ENCODE peak calls at places on chromosomes 11 and 22, in seven cellular contexts. E is spleen, X is A549, J is heart left ventricle, V is H1, C is HCT116, I is breast epithelium. R is an unnamed sample.

GRCh38 chr11:44221992-44222391 is 87.9 kb downstream of the ALX4 start:
- DNase-seq in E (no peak), X (no peak), J (no peak), V (no peak), C (no peak), I (no peak), R (no peak)

GRCh38 chr11:32213223-32213622 is 122.3 kb downstream of the RCN1 start:
- DNase-seq in E (no peak), X (no peak), J (no peak), V (no peak), C (no peak), I (no peak), R (no peak)

GRCh38 chr11:102599642-102600261 is 25.4 kb downstream of the MMP20 start:
- DNase-seq in E (no peak), X (peak; percentile 62), J (no peak), V (no peak), C (peak; percentile 97), I (no peak), R (no peak)

GRCh38 chr11:113874920-113875413 is 405 bp downstream of the USP28 start:
- DNase-seq in E (no peak), X (peak; percentile 31), J (no peak), V (no peak), C (no peak), I (no peak), R (no peak)

GRCh38 chr11:6635082-6635932 is 16.1 kb upstream of the TPP1 start:
- DNase-seq in E (peak; percentile 82), X (no peak), J (peak; percentile 84), V (no peak), C (no peak), I (no peak), R (no peak)

GRCh38 chr11:82857145-82857544 is 43.1 kb downstream of the PRCP start:
- DNase-seq in E (no peak), X (no peak), J (no peak), V (no peak), C (no peak), I (no peak), R (no peak)

GRCh38 chr22:49934891-49935557 is 16.6 kb downstream of the CRELD2 start:
- DNase-seq in E (peak; percentile 98), X (no peak), J (peak; percentile 93), V (no peak), C (no peak), I (peak; percentile 81), R (no peak)

GRCh38 chr22:21603973-21604372 is 25.8 kb downstream of the YDJC start:
- DNase-seq in E (no peak), X (no peak), J (no peak), V (no peak), C (no peak), I (no peak), R (no peak)

GRCh38 chr22:44139773-44140172 is 41.0 kb upstream of the PARVG start:
- DNase-seq in E (no peak), X (no peak), J (no peak), V (no peak), C (no peak), I (no peak), R (no peak)

GRCh38 chr22:24433868-24434471 is 6.6 kb downstream of the ADORA2A start:
- DNase-seq in E (peak; percentile 88), X (no peak), J (no peak), V (no peak), C (no peak), I (no peak), R (no peak)

GRCh38 chr11:44744160-44744559 is 17.4 kb downstream of the TSPAN18 start:
- DNase-seq in E (no peak), X (no peak), J (no peak), V (no peak), C (no peak), I (no peak), R (no peak)

GRCh38 chr11:74954199-74954598 is 5.1 kb downstream of the SPCS2 start:
- DNase-seq in E (no peak), X (no peak), J (no peak), V (no peak), C (no peak), I (no peak), R (no peak)

DNA sequence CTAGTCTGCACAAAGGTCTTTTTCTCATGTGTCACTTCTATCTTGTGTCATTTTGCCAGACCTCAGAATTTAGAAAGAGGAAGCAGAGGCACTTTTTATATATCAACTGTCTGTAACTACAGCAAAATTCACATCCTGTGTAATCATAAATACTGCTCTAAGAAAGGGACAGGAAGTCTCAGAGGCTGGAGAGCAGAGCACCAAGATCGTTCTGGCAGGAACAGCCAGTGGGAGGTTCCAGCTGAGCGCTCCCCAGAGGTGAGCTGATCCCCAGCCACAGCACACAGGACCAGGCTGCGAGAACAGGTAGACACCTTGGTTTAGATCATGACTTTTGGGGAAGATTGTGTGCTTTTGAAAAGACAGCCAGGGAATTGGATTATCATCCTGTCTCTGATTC is at the start of gene MS4A7:
- DNase-seq in E (peak; percentile 88), X (no peak), J (peak; percentile 50), V (no peak), C (no peak), I (no peak), R (no peak)
- TF ChIP-seq POLR2A in E (peak; percentile 53), X (no peak), J (no peak), V (no peak), C (no peak), I (no peak), R (peak; percentile 52)

DNA sequence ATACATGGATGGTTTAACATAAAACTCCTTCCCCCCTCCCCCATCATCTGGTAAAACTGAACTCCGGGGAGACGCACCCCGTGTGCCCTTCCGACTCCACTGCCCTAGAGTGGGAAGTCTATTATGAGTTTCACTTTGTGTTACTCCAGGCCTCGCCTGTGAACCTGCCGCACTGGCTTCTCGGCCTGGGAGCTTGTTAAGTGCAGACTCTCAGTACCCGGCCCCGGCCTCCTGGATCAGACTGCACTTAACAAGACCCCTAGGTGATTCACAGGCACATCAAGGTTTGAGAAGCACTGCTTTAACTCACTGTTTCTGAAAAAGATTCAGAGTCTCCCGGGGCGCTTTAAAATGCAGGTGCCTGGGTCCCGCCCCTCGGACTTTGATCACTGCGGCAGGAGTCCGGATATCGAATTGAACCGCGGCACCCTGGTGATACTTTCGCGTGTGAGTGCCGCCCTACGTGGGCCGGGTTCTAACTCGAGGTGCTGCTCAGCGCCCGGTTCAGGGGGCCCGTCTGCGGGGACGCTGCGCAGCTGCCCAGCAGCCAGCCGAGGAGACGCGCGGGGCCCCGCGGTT is 3.6 kb downstream of the PTGDR2 start:
- DNase-seq in E (no peak), X (no peak), J (no peak), V (no peak), C (no peak), I (no peak), R (no peak)
- TF ChIP-seq POLR2A in E (no peak), X (no peak), J (no peak), V (no peak), C (no peak), I (no peak), R (no peak)

GRCh38 chr11:131108780-131109179 is 192.5 kb upstream of the SNX19 start:
- DNase-seq in E (no peak), X (no peak), J (no peak), V (no peak), C (no peak), I (no peak), R (no peak)
- TF ChIP-seq POLR2A in E (no peak), X (no peak), J (no peak), V (no peak), C (no peak), I (no peak), R (no peak)

GRCh38 chr11:125262825-125263218 is 98.3 kb downstream of the PKNOX2 start:
- DNase-seq in E (no peak), X (no peak), J (peak; percentile 57), V (no peak), C (no peak), I (no peak), R (no peak)
- TF ChIP-seq POLR2A in E (no peak), X (no peak), J (no peak), V (no peak), C (no peak), I (no peak), R (no peak)

R was measured in esophagus squamous epithelium.